ENCODE peak calls at places on chromosomes 2 and 18, in four cellular contexts. G is kidney, N is astrocyte, T is tibial artery. E is an unnamed sample.

GRCh38 chr2:152716805-152717241 is 438 bp downstream of the PRPF40A start:
- DNase-seq in T (peak; percentile 65), N (peak; percentile 23), G (peak; percentile 65), E (peak; percentile 84)

GRCh38 chr2:26570083-26570430 is 71.1 kb downstream of the CIB4 start:
- DNase-seq in T (peak; percentile 27), N (no peak), G (no peak), E (no peak)

GRCh38 chr18:66560092-66560491 is 43.8 kb downstream of the CDH19 start:
- DNase-seq in G (no peak), T (no peak), N (peak; percentile 6), E (no peak)

GRCh38 chr18:1784113-1784512 is 787.2 kb downstream of the METTL4 start:
- DNase-seq in G (peak; percentile 28), N (no peak), T (no peak), E (no peak)

GRCh38 chr2:172561270-172561669 is 5.4 kb downstream of the PDK1 start:
- DNase-seq in N (peak; percentile 37), T (no peak), G (no peak), E (no peak)

GRCh38 chr2:98761267-98761781 is 30.4 kb upstream of the MGAT4A start:
- DNase-seq in T (no peak), N (no peak), G (no peak), E (peak; percentile 74)

GRCh38 chr2:112092286-112093041 is 37.4 kb downstream of the TMEM87B start:
- DNase-seq in G (no peak), T (no peak), N (peak; percentile 85), E (no peak)

GRCh38 chr18:58292675-58293074 is 248.6 kb downstream of the NEDD4L start:
- DNase-seq in G (no peak), N (no peak), T (no peak), E (no peak)

GRCh38 chr2:226478121-226478809 is 321.4 kb downstream of the IRS1 start:
- DNase-seq in T (peak; percentile 91), G (peak; percentile 63), N (peak; percentile 96), E (no peak)

GRCh38 chr2:61750624-61751023 is 103.2 kb downstream of the FAM161A start:
- DNase-seq in T (no peak), N (peak; percentile 71), G (no peak), E (no peak)

GRCh38 chr2:38610851-38611801 is 8.4 kb upstream of the HNRNPLL start:
- DNase-seq in T (no peak), N (peak; percentile 63), G (no peak), E (no peak)
- H3K27ac ChIP-seq in T (no peak overlapping the region), N (no peak overlapping the region), G (no peak overlapping the region), E (no peak overlapping the region)

GRCh38 chr2:20213651-20214565 is 11.0 kb downstream of the SDC1 start:
- DNase-seq in G (peak; percentile 69), N (no peak), T (no peak), E (peak; percentile 67)

GRCh38 chr2:20211420-20211819 is 13.5 kb downstream of the SDC1 start:
- DNase-seq in G (no peak), N (no peak), T (no peak), E (no peak)

GRCh38 chr2:20212459-20212870 is 12.5 kb downstream of the SDC1 start:
- DNase-seq in T (no peak), G (peak; percentile 80), N (peak; percentile 29), E (no peak)

GRCh38 chr2:20211860-20212458 is 13.0 kb downstream of the SDC1 start:
- DNase-seq in N (no peak), G (no peak), T (no peak), E (no peak)

GRCh38 chr2:20212871-20213503 is 11.9 kb downstream of the SDC1 start:
- DNase-seq in G (peak; percentile 86), N (no peak), T (no peak), E (no peak)
- H3K4me1 ChIP-seq in G (peaks cover 63% of the 10 kb centered on the region), N (peaks cover 8% of the 10 kb centered on the region), T (no peaks in the 10 kb centered on the region), E (peaks cover 9% of the 10 kb centered on the region)

DNA sequence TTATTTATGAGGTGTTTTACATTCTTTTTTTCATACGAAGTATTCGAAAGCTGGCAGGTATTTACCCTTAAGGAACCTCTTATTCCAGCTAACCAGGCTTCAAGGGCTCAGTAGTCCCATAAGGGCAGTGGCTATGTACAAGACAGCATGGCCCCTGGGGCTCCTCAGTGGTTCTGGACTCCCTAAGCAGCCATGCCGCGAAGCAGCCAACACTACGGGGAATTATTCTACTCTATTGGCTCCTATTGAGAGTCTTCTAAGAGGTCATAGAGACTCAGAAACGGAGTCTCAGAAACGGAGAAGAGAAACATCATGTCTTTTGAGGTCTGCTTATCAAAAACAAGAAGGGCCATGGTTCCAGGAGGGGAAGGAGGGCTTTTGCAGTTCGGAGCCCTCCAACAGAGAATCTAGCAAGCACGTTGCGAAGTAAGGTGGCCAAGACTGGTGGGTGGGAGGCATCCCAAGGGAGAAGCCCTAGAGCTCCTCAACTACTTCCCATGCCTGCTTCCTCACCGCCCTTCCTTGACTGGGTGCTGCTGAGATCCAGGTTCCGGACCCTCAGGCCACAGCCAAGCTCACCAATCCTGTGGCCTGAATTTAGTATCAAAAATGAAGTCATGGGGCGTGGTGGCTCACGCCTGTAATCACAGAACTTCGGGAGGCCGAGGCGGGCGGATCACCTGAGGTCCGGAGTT is 109.7 kb downstream of the INO80D start:
- DNase-seq in G (no peak), N (no peak), T (no peak), E (no peak)
- H3K27ac ChIP-seq in G (peak overlapping the region; percentile 39), N (no peak overlapping the region), T (no peak overlapping the region), E (no peak overlapping the region)

DNA sequence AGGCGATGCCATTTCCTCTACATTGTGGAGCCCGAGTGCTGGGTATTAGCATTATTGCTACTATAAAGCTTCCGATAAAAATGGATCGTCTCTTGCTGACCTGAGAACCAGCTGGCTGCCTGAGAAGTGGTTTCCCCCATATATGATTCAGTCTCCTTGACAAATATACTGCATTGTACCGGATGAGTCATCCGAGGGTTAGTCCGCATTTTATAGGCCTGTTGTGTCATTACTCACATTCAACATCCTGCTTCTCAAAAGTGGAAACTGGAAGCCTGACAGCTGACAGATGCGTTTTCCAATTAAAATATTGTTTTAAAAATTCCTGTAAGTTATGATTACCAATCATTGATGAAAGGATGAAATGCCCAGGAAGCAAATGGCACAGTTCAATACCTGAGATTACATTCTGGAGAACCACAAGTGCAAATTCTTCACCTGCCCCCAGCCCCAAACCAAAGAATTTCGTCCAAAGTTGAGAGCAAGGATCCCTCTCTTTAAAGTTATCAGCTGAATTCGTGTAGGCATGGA is 65.7 kb downstream of the SPRED2 start:
- DNase-seq in G (no peak), T (no peak), N (peak; percentile 97), E (no peak)
- H3K4me1 ChIP-seq in G (peaks cover 10% of the 10 kb centered on the region), T (peaks cover 42% of the 10 kb centered on the region), N (peaks cover 50% of the 10 kb centered on the region), E (no peaks in the 10 kb centered on the region)

GRCh38 chr2:240135706-240136012 is 446 bp downstream of the COPS9 start:
- DNase-seq in N (no peak), G (no peak), T (no peak), E (no peak)

GRCh38 chr2:240136671-240137292 is 677 bp upstream of the COPS9 start:
- DNase-seq in G (no peak), N (no peak), T (no peak), E (no peak)

GRCh38 chr2:240134956-240135520 is 1.1 kb downstream of the COPS9 start:
- DNase-seq in T (peak; percentile 45), N (no peak), G (peak; percentile 61), E (peak; percentile 68)

GRCh38 chr2:240137596-240138274 is 1.6 kb upstream of the COPS9 start:
- DNase-seq in N (no peak), G (peak; percentile 67), T (peak; percentile 56), E (peak; percentile 77)

GRCh38 chr2:240136013-240136670 is at the start of gene COPS9:
- DNase-seq in T (peak; percentile 88), N (peak; percentile 80), G (peak; percentile 95), E (peak; percentile 97)
- H3K27ac ChIP-seq in T (peak within 1 kb of the TSS; percentile 57), N (peak within 1 kb of the TSS; percentile 68), G (no peak within 1 kb of the TSS), E (peak within 1 kb of the TSS; percentile 81)

E was measured in spleen.